ENCODE peak calls at places on chromosomes 2 and 18, in eight cellular contexts. L, O, I, U, F, E, H and X are unnamed samples.

GRCh38 chr2:71455011-71455740 is 1.8 kb downstream of the DYSF start:
- DNase-seq in O (no peak), F (no peak), E (no peak), U (no peak), H (peak), L (no peak), I (no peak), X (no peak)

GRCh38 chr2:96103906-96104861 is 12.2 kb downstream of the ADRA2B start:
- DNase-seq in F (no peak), U (no peak), O (no peak), E (no peak), H (no peak), I (no peak), L (peak), X (no peak)

GRCh38 chr2:128796321-128796720 is 477.7 kb upstream of the HS6ST1 start:
- DNase-seq in O (no peak), U (no peak), F (no peak), L (no peak), E (no peak), I (no peak), H (no peak), X (no peak)

GRCh38 chr2:158034198-158034831 is 67.4 kb upstream of the UPP2 start:
- DNase-seq in H (peak), E (peak), L (no peak), F (peak), O (peak), U (peak), I (no peak), X (peak)

GRCh38 chr18:26806224-26806623 is 59.3 kb downstream of the AQP4 start:
- DNase-seq in E (no peak), U (no peak), H (peak), F (no peak), I (no peak), O (no peak), L (no peak), X (no peak)

GRCh38 chr18:32160547-32160946 is 29.3 kb upstream of the MEP1B start:
- DNase-seq in F (no peak), O (no peak), I (no peak), E (no peak), L (no peak), U (no peak), H (no peak), X (peak)

GRCh38 chr2:217553202-217553601 is 449.6 kb downstream of the TNS1 start:
- DNase-seq in E (no peak), H (no peak), L (no peak), O (no peak), F (no peak), U (no peak), I (no peak), X (no peak)

GRCh38 chr2:26974352-26974751 is 3.9 kb downstream of the MAPRE3 start:
- DNase-seq in E (no peak), O (no peak), L (no peak), I (no peak), F (no peak), H (no peak), U (no peak), X (no peak)

GRCh38 chr2:127079358-127079920 is 27.5 kb downstream of the BIN1 start:
- DNase-seq in I (no peak), E (no peak), O (no peak), L (no peak), H (no peak), U (no peak), F (no peak), X (no peak)

GRCh38 chr2:163155279-163155883 is 316.8 kb upstream of the KCNH7 start:
- DNase-seq in L (no peak), F (peak), O (peak), H (peak), I (no peak), E (peak), U (no peak), X (peak)

GRCh38 chr2:227592694-227593387 is 5.9 kb upstream of the SCYGR2 start:
- DNase-seq in O (peak), U (no peak), F (no peak), E (no peak), L (no peak), H (no peak), I (no peak), X (peak)

GRCh38 chr2:75607988-75608683 is 38.4 kb upstream of the MRPL19 start:
- DNase-seq in U (no peak), O (peak), L (no peak), I (no peak), E (no peak), F (no peak), H (peak), X (peak)

GRCh38 chr2:207487650-207488315 is 42.0 kb upstream of the CREB1 start:
- DNase-seq in I (peak), U (no peak), E (peak), L (no peak), H (no peak), F (peak), O (peak), X (peak)

GRCh38 chr2:109170645-109171044 is 41.6 kb downstream of the SH3RF3 start:
- DNase-seq in F (no peak), E (no peak), U (no peak), O (no peak), I (no peak), L (no peak), H (peak), X (no peak)
- H3K4me3 ChIP-seq in F (no peak), E (no peak), U (no peak), O (no peak), I (no peak), L (no peak), H (no peak), X (no peak)

GRCh38 chr2:204078003-204078698 is 141.6 kb downstream of the ICOS start:
- DNase-seq in F (no peak), U (no peak), H (no peak), O (no peak), L (no peak), I (no peak), E (no peak), X (peak)

GRCh38 chr2:204069804-204070203 is 133.2 kb downstream of the ICOS start:
- DNase-seq in F (no peak), U (no peak), I (no peak), E (no peak), L (no peak), H (no peak), O (no peak), X (peak)

GRCh38 chr2:204074434-204074833 is 137.9 kb downstream of the ICOS start:
- DNase-seq in U (no peak), O (no peak), L (no peak), F (peak), E (no peak), H (no peak), I (no peak), X (no peak)

GRCh38 chr2:204072443-204073324 is 136.1 kb downstream of the ICOS start:
- DNase-seq in E (peak), I (no peak), L (no peak), H (peak), F (peak), O (peak), U (peak), X (peak)
- TF ChIP-seq CTCF in E (peak), I (no peak), L (no peak), H (peak), F (peak), O (peak), U (peak), X (peak)

GRCh38 chr18:44733069-44733753 is 52.5 kb downstream of the SETBP1 start:
- DNase-seq in O (peak), F (peak), U (no peak), H (no peak), I (peak), L (no peak), E (peak), X (peak)

GRCh38 chr18:44731866-44732555 is 51.3 kb downstream of the SETBP1 start:
- DNase-seq in O (no peak), H (no peak), E (no peak), L (no peak), U (no peak), I (peak), F (peak), X (peak)

GRCh38 chr18:44732604-44733003 is 51.9 kb downstream of the SETBP1 start:
- DNase-seq in E (no peak), L (no peak), O (no peak), U (no peak), I (no peak), H (peak), F (no peak), X (no peak)

GRCh38 chr18:44729631-44730101 is 49.0 kb downstream of the SETBP1 start:
- DNase-seq in U (peak), I (peak), L (no peak), E (peak), H (no peak), F (peak), O (peak), X (no peak)

DNA sequence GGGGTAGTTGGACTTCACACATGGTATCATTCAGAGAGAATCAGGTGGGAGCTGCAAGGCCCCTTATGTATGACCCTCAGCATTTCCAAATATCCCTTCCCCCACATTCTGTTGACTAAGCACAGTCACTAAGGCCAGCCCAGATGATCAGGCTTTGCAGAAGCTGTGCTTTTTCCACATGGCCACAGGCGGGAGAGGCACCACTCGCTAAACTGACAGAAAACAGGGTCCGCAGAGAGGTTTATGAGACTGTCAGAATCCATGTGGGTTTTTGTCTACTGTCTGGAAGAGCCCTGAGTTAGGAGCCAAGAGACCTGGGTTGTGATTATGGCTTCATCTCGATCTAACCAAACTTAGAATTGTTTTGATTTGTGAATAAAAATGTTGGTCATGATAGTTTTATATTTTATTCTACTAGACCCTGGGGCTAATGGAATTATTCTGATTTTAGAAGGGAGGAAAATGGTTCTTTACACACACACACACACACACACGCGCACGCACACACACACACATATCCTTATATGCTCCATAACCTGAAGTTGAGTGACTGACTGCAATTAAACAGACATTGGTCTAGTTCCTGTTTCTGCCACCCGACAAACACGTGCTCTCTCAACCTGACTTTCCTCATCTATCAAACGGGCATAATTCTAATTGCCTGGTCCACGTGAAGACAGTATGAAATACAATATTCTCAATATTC is 50.6 kb downstream of the SETBP1 start:
- DNase-seq in F (no peak), H (no peak), I (no peak), L (no peak), U (no peak), E (no peak), O (no peak), X (no peak)
- H3K4me3 ChIP-seq in F (no peak), H (no peak), I (no peak), L (no peak), U (no peak), E (no peak), O (no peak), X (no peak)

GRCh38 chr18:46712406-46712805 is 44.4 kb downstream of the ST8SIA5 start:
- DNase-seq in E (peak), L (peak), F (peak), O (no peak), H (no peak), I (no peak), U (no peak), X (no peak)

GRCh38 chr18:46711444-46711863 is 45.4 kb downstream of the ST8SIA5 start:
- DNase-seq in O (no peak), H (peak), U (peak), F (no peak), L (no peak), I (no peak), E (no peak), X (no peak)

GRCh38 chr18:46716336-46716735 is 40.5 kb downstream of the ST8SIA5 start:
- DNase-seq in H (no peak), L (no peak), F (no peak), E (no peak), O (no peak), I (no peak), U (no peak), X (no peak)

GRCh38 chr18:46716827-46717226 is 40.0 kb downstream of the ST8SIA5 start:
- DNase-seq in L (no peak), E (no peak), H (no peak), O (no peak), U (no peak), F (no peak), I (no peak), X (no peak)

DNA sequence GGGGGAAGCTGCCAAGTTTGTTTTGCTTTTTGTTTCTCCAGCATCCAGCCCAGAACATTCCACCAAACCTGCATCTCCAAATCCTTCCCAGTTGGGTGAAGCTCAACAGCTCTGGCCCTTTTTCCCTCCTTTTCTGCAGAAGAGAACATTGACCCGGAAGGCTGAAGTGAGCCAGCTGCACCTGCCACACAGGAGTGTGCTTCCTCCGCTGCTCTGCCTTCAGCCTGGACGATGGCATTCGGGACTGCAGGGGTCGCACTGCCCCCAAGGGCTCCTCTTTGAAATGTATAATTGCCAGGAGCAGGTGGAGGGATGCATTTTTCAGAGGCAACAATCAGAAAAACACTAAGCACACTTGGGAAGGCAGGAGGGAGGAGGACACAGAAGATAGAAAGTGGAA is 41.8 kb downstream of the ST8SIA5 start:
- DNase-seq in H (peak), I (no peak), L (no peak), O (no peak), F (no peak), U (no peak), E (no peak), X (no peak)
- TF ChIP-seq CTCF in H (peak), I (no peak), L (no peak), O (no peak), F (no peak), U (no peak), E (no peak), X (no peak)

GRCh38 chr2:195985731-195986130 is 82.9 kb downstream of the DNAH7 start:
- DNase-seq in H (no peak), L (no peak), E (no peak), O (no peak), U (no peak), F (no peak), I (no peak), X (no peak)
- H3K4me3 ChIP-seq in H (no peak), L (no peak), E (no peak), O (no peak), U (no peak), F (no peak), I (no peak), X (no peak)

DNA sequence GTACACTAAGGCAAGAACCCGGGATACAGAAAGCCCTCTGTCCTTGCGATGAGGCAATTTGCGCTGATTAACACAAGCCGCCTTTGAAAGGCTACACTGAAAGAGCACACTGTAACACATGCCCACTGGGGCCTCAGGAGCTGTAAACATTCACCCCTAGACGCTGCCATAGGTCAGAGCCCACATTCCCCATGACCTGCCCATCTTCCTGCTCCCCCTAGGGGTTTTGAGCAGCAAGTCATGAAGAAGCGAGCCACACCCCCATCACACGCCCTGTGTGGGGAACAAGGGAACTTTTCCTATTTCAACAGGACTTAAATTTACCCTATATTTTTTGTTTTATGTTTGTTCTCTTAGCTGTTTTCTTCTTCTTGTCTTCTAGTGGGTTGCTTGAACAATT is 47.8 kb upstream of the SLC4A10 start:
- DNase-seq in O (no peak), U (peak), F (no peak), H (peak), E (peak), L (no peak), I (no peak), X (no peak)
- TF ChIP-seq CTCF in O (peak), U (peak), F (peak), H (peak), E (no peak), L (no peak), I (no peak), X (no peak)